ENCODE peak calls at places on chromosomes 16 and 17, in five cellular contexts. L is body of pancreas; M is stimulated activated naive B cell treated with anti-CD40 and anti-IgM and Interleukin-4, amounts not matched to agents 10 μg/mL and 1 μg/mL and 100 μg/mL, for 72 hours; I is heart left ventricle; Y is adrenal gland. V is an unnamed sample.

GRCh38 chr17:15914400-15915165 is 30.3 kb upstream of the ADORA2B start:
- DNase-seq in L (no peak), M (no peak), I (no peak), Y (no peak), V (no peak)

GRCh38 chr17:61072648-61073047 is 327.0 kb upstream of the TBX2 start:
- DNase-seq in L (no peak), M (no peak), I (no peak), Y (no peak), V (no peak)

GRCh38 chr16:21628772-21629171 is 23.6 kb downstream of the IGSF6 start:
- DNase-seq in L (no peak), M (no peak), I (no peak), Y (peak), V (no peak)

GRCh38 chr16:57614546-57615343 is 13.7 kb upstream of the ADGRG1 start:
- DNase-seq in L (peak), M (peak), I (no peak), Y (peak), V (no peak)

GRCh38 chr16:57534337-57534880 is 2.0 kb downstream of the CCDC102A start:
- DNase-seq in L (peak), M (no peak), I (no peak), Y (no peak), V (no peak)

GRCh38 chr16:1298406-1298805 is 11.0 kb upstream of the UBE2I start:
- DNase-seq in L (no peak), M (no peak), I (no peak), Y (no peak), V (no peak)

GRCh38 chr17:79337053-79337452 is 262.4 kb downstream of the ENGASE start:
- DNase-seq in L (no peak), M (no peak), I (no peak), Y (no peak), V (no peak)

GRCh38 chr16:24848065-24848464 is 2.3 kb downstream of the SLC5A11 start:
- DNase-seq in L (no peak), M (no peak), I (no peak), Y (no peak), V (no peak)

GRCh38 chr17:76276069-76276431 is 10.9 kb downstream of the UBALD2 start:
- DNase-seq in L (no peak), M (peak), I (no peak), Y (no peak), V (no peak)

GRCh38 chr17:17911003-17911613 is 61.1 kb downstream of the TOM1L2 start:
- DNase-seq in L (no peak), M (no peak), I (no peak), Y (no peak), V (no peak)

GRCh38 chr16:890217-890616 is 80.6 kb downstream of the LMF1 start:
- DNase-seq in L (no peak), M (no peak), I (peak), Y (no peak), V (no peak)

GRCh38 chr16:85898521-85899442 is at the start of gene IRF8:
- DNase-seq in L (peak), M (peak), I (peak), Y (peak), V (no peak)

GRCh38 chr16:11106726-11107125 is 149.3 kb downstream of the SOCS1 start:
- DNase-seq in L (no peak), M (no peak), I (no peak), Y (no peak), V (no peak)

GRCh38 chr16:73166972-73167550 is 119.1 kb upstream of the ZFHX3 start:
- DNase-seq in L (no peak), M (no peak), I (no peak), Y (no peak), V (no peak)

GRCh38 chr16:66335704-66336329 is 30.7 kb upstream of the CDH5 start:
- DNase-seq in L (no peak), M (no peak), I (peak), Y (peak), V (peak)

GRCh38 chr17:8406174-8406573 is 8.5 kb upstream of the RNF222 start:
- DNase-seq in L (no peak), M (no peak), I (no peak), Y (no peak), V (no peak)

GRCh38 chr16:1159973-1160772 is 7.3 kb downstream of the CACNA1H start:
- DNase-seq in L (peak), M (no peak), I (peak), Y (peak), V (peak)

GRCh38 chr17:44926841-44927525 is 11.7 kb upstream of the GFAP start:
- DNase-seq in L (no peak), M (no peak), I (no peak), Y (no peak), V (no peak)

GRCh38 chr17:3647769-3648540 is 11.4 kb downstream of the CTNS start:
- DNase-seq in L (peak), M (no peak), I (peak), Y (peak), V (no peak)

GRCh38 chr17:35666070-35666469 is 65.4 kb upstream of the RASL10B start:
- DNase-seq in L (no peak), M (no peak), I (no peak), Y (no peak), V (no peak)

GRCh38 chr17:8740486-8740885 is 4.2 kb downstream of the CCDC42 start:
- DNase-seq in L (no peak), M (no peak), I (no peak), Y (no peak), V (no peak)

GRCh38 chr16:66566051-66566901 is at the start of gene CMTM1:
- DNase-seq in L (no peak), M (no peak), I (no peak), Y (no peak), V (no peak)

GRCh38 chr17:43599046-43599395 is 52.9 kb upstream of the ETV4 start:
- DNase-seq in L (no peak), M (no peak), I (no peak), Y (no peak), V (no peak)

GRCh38 chr16:88195911-88196465 is 186.8 kb upstream of the ZNF469 start:
- DNase-seq in L (no peak), M (no peak), I (no peak), Y (no peak), V (no peak)

GRCh38 chr17:72502940-72503341 is 382.1 kb downstream of the SOX9 start:
- DNase-seq in L (no peak), M (no peak), I (no peak), Y (no peak), V (no peak)

GRCh38 chr17:49739662-49740271 is 24.2 kb downstream of the FAM117A start:
- DNase-seq in L (peak), M (peak), I (peak), Y (peak), V (no peak)

GRCh38 chr17:6936370-6937028 is 59.4 kb upstream of the ALOX12 start:
- DNase-seq in L (no peak), M (peak), I (peak), Y (peak), V (no peak)

GRCh38 chr16:12639044-12639443 is 164.6 kb downstream of the CPPED1 start:
- DNase-seq in L (no peak), M (no peak), I (no peak), Y (no peak), V (no peak)

GRCh38 chr17:49834118-49834743 is 13.6 kb downstream of the TAC4 start:
- DNase-seq in L (no peak), M (no peak), I (no peak), Y (no peak), V (no peak)

GRCh38 chr17:61385869-61386245 is 13.8 kb upstream of the TBX2 start:
- DNase-seq in L (no peak), M (no peak), I (no peak), Y (no peak), V (no peak)

GRCh38 chr17:28726912-28727726 is 1.1 kb upstream of the TLCD1 start:
- DNase-seq in L (peak), M (peak), I (peak), Y (peak), V (peak)

GRCh38 chr16:57728336-57729181 is 7.0 kb upstream of the KATNB1 start:
- DNase-seq in L (no peak), M (no peak), I (no peak), Y (no peak), V (no peak)

GRCh38 chr17:5899496-5900195 is 170.5 kb upstream of the WSCD1 start:
- DNase-seq in L (no peak), M (no peak), I (no peak), Y (no peak), V (no peak)

GRCh38 chr16:80122155-80122554 is 418.6 kb upstream of the DYNLRB2 start:
- DNase-seq in L (no peak), M (no peak), I (peak), Y (peak), V (no peak)

GRCh38 chr16:86876499-86876898 is 298.1 kb downstream of the FOXL1 start:
- DNase-seq in L (no peak), M (no peak), I (no peak), Y (no peak), V (no peak)

GRCh38 chr16:69270831-69271230 is 40.3 kb upstream of the VPS4A start:
- DNase-seq in L (no peak), M (no peak), I (no peak), Y (no peak), V (no peak)

GRCh38 chr17:67474081-67474661 is 97.1 kb downstream of the PITPNC1 start:
- DNase-seq in L (no peak), M (no peak), I (peak), Y (peak), V (no peak)

V was measured in DMS 273 treated with DMSO at 0.1 percent for 48 hours.